ENCODE peak calls at places on chromosomes 3 and 15, in five cellular contexts. One of them, this sample, is unnamed.

GRCh38 chr3:124694486-124694885 is 35.8 kb upstream of the UMPS start:
- DNase-seq in HepG2: no peak
- DNase-seq in GM12878: no peak
- DNase-seq in K562: no peak
- DNase-seq in A549: no peak
- DNase-seq in this sample: no peak

GRCh38 chr15:66780172-66780972 is 78.3 kb downstream of the SMAD6 start:
- DNase-seq in K562: no peak
- DNase-seq in GM12878: no peak
- DNase-seq in A549: peak
- DNase-seq in HepG2: no peak
- DNase-seq in this sample: no peak

GRCh38 chr3:14525685-14526631 is 14.2 kb downstream of the GRIP2 start:
- DNase-seq in A549: no peak
- DNase-seq in HepG2: no peak
- DNase-seq in GM12878: no peak
- DNase-seq in K562: no peak
- DNase-seq in this sample: no peak

GRCh38 chr15:65377976-65378366 is at the start of gene IGDCC3:
- DNase-seq in K562: no peak
- DNase-seq in GM12878: no peak
- DNase-seq in A549: no peak
- DNase-seq in HepG2: peak
- DNase-seq in this sample: peak

GRCh38 chr3:100210777-100211145 is 50.0 kb upstream of the TBC1D23 start:
- DNase-seq in A549: no peak
- DNase-seq in K562: no peak
- DNase-seq in GM12878: no peak
- DNase-seq in HepG2: no peak
- DNase-seq in this sample: peak

GRCh38 chr3:190032924-190033323 is 87.8 kb downstream of the P3H2 start:
- DNase-seq in GM12878: no peak
- DNase-seq in A549: no peak
- DNase-seq in K562: no peak
- DNase-seq in HepG2: no peak
- DNase-seq in this sample: peak

GRCh38 chr15:76393614-76394013 is 57.0 kb downstream of the ISL2 start:
- DNase-seq in K562: no peak
- DNase-seq in GM12878: no peak
- DNase-seq in A549: no peak
- DNase-seq in HepG2: no peak
- DNase-seq in this sample: no peak

GRCh38 chr15:25829075-25829474 is 34.1 kb downstream of the ATP10A start:
- DNase-seq in GM12878: no peak
- DNase-seq in K562: no peak
- DNase-seq in HepG2: no peak
- DNase-seq in A549: no peak
- DNase-seq in this sample: no peak

GRCh38 chr3:78729921-78730320 is 1037.9 kb downstream of the ROBO1 start:
- DNase-seq in HepG2: no peak
- DNase-seq in K562: no peak
- DNase-seq in GM12878: no peak
- DNase-seq in A549: no peak
- DNase-seq in this sample: no peak

GRCh38 chr15:90143176-90143655 is 40.9 kb upstream of the IDH2 start:
- DNase-seq in GM12878: no peak
- DNase-seq in K562: peak
- DNase-seq in HepG2: no peak
- DNase-seq in A549: peak
- DNase-seq in this sample: peak

GRCh38 chr3:4271834-4272233 is 31.3 kb upstream of the SETMAR start:
- DNase-seq in A549: peak
- DNase-seq in HepG2: peak
- DNase-seq in GM12878: no peak
- DNase-seq in K562: peak
- DNase-seq in this sample: peak

GRCh38 chr3:43217633-43218032 is 68.7 kb upstream of the SNRK start:
- DNase-seq in HepG2: no peak
- DNase-seq in K562: no peak
- DNase-seq in GM12878: no peak
- DNase-seq in A549: no peak
- DNase-seq in this sample: no peak

GRCh38 chr3:178404966-178405365 is 131.3 kb upstream of the KCNMB2 start:
- DNase-seq in GM12878: no peak
- DNase-seq in A549: no peak
- DNase-seq in K562: no peak
- DNase-seq in HepG2: no peak
- DNase-seq in this sample: no peak
- TF ChIP-seq JUNB in GM12878: no peak
- TF ChIP-seq JUNB in A549: no peak
- TF ChIP-seq JUNB in K562: no peak
- TF ChIP-seq JUNB in HepG2: no peak
- TF ChIP-seq JUNB in this sample: no peak

GRCh38 chr15:23039151-23039916 is at the start of gene TUBGCP5:
- DNase-seq in K562: peak
- DNase-seq in GM12878: peak
- DNase-seq in HepG2: peak
- DNase-seq in A549: peak
- DNase-seq in this sample: peak

GRCh38 chr15:23033979-23034378 is 5.4 kb downstream of the TUBGCP5 start:
- DNase-seq in HepG2: peak
- DNase-seq in K562: no peak
- DNase-seq in GM12878: no peak
- DNase-seq in A549: no peak
- DNase-seq in this sample: no peak

GRCh38 chr15:23039917-23040281 is 530 bp upstream of the TUBGCP5 start:
- DNase-seq in HepG2: no peak
- DNase-seq in K562: no peak
- DNase-seq in GM12878: no peak
- DNase-seq in A549: no peak
- DNase-seq in this sample: no peak

GRCh38 chr15:23038741-23039150 is 623 bp downstream of the TUBGCP5 start:
- DNase-seq in A549: peak
- DNase-seq in GM12878: no peak
- DNase-seq in HepG2: peak
- DNase-seq in K562: no peak
- DNase-seq in this sample: no peak

DNA sequence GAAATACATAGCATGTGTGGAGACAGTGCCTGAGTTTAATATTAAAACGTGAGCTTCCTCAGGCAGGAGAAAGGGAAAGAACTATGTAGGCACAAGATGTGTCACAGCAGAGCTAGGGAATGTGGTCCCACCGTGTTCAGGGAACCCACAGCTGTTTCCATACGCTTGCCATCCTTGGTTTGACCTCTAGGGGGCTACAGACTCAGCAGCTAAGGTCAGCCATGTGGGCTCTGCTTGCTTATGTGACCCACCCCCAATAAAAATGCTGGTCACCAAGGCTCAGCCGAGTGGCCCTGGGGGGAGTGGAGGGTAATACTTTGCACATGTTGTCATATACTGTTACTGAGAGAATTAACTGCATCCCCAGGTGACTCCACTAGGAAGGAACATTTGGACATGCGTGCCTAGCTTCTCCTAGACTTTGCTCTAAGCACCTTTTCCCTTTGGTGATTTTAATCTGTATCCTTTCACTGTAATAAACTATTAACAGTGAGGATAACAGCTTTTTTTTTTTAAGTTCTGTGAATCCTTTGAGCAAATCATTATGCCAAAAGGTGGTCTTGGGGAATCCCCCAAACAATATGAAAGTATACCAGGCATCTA is 3.3 kb downstream of the TUBGCP5 start:
- DNase-seq in K562: peak
- DNase-seq in A549: peak
- DNase-seq in GM12878: no peak
- DNase-seq in HepG2: peak
- DNase-seq in this sample: peak
- TF ChIP-seq CTCF in K562: peak
- TF ChIP-seq CTCF in A549: peak
- TF ChIP-seq CTCF in GM12878: peak
- TF ChIP-seq CTCF in HepG2: peak
- TF ChIP-seq CTCF in this sample: peak

GRCh38 chr3:197523551-197523950 is 32.2 kb downstream of the BDH1 start:
- DNase-seq in A549: no peak
- DNase-seq in HepG2: no peak
- DNase-seq in GM12878: no peak
- DNase-seq in K562: no peak
- DNase-seq in this sample: no peak

GRCh38 chr3:197527569-197527968 is 28.2 kb downstream of the BDH1 start:
- DNase-seq in A549: no peak
- DNase-seq in K562: no peak
- DNase-seq in HepG2: no peak
- DNase-seq in GM12878: no peak
- DNase-seq in this sample: no peak

GRCh38 chr3:197524128-197524527 is 31.6 kb downstream of the BDH1 start:
- DNase-seq in GM12878: no peak
- DNase-seq in HepG2: no peak
- DNase-seq in A549: no peak
- DNase-seq in K562: no peak
- DNase-seq in this sample: no peak

GRCh38 chr3:197528190-197528589 is 27.6 kb downstream of the BDH1 start:
- DNase-seq in K562: no peak
- DNase-seq in A549: no peak
- DNase-seq in GM12878: no peak
- DNase-seq in HepG2: no peak
- DNase-seq in this sample: no peak

DNA sequence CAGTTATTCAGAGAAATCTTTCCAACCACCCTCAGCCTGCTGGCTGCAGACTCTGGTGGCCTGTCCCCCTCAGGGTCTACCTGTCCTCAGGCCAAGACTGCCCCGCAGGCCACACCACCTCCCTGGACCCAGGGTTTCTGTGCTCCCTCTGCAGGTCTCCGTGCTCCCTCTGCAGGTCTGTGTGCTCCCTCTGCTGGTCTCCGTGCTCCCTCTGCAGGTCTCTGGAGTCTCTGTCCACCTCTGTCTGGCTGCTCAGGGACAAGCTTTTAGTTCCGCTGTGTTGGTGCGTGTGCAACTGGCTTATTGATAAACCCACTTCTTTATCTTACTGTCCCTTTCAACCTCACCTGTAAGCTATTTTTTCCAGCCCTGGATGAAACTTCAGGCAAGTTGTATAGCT is 30.1 kb downstream of the BDH1 start:
- DNase-seq in GM12878: no peak
- DNase-seq in A549: peak
- DNase-seq in K562: peak
- DNase-seq in HepG2: peak
- DNase-seq in this sample: no peak
- TF ChIP-seq JUNB in GM12878: no peak
- TF ChIP-seq JUNB in A549: no peak
- TF ChIP-seq JUNB in K562: no peak
- TF ChIP-seq JUNB in HepG2: no peak
- TF ChIP-seq JUNB in this sample: no peak

GRCh38 chr3:133208184-133208583 is 170.0 kb downstream of the TMEM108 start:
- DNase-seq in GM12878: no peak
- DNase-seq in K562: no peak
- DNase-seq in A549: no peak
- DNase-seq in HepG2: no peak
- DNase-seq in this sample: no peak
- TF ChIP-seq CTCF in GM12878: peak
- TF ChIP-seq CTCF in K562: no peak
- TF ChIP-seq CTCF in A549: no peak
- TF ChIP-seq CTCF in HepG2: no peak
- TF ChIP-seq CTCF in this sample: no peak

DNA sequence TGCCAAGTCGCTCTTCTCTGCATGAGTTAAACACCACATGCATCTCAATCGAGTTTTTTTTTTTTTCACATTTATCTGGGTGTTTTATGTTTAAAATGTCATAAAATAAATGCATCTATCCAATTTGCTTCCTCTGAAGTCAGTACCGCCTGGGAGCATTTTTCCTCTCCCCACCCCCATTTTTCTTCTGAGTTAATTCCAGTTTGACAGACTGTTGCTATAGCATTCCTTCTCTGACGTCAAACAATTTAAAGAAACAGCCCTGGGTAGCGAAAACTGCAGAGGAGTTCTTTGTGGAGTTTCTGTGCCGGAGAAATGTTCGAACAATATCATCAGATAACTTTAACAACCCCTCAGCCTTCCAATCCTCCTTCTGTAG is 885 bp upstream of the GNB4 start:
- DNase-seq in K562: peak
- DNase-seq in GM12878: no peak
- DNase-seq in A549: no peak
- DNase-seq in HepG2: no peak
- DNase-seq in this sample: peak
- TF ChIP-seq JUNB in K562: no peak
- TF ChIP-seq JUNB in GM12878: no peak
- TF ChIP-seq JUNB in A549: no peak
- TF ChIP-seq JUNB in HepG2: no peak
- TF ChIP-seq JUNB in this sample: no peak

GRCh38 chr15:28902856-28903255 is 17.1 kb downstream of the APBA2 start:
- DNase-seq in A549: no peak
- DNase-seq in K562: no peak
- DNase-seq in GM12878: no peak
- DNase-seq in HepG2: no peak
- DNase-seq in this sample: no peak

GRCh38 chr15:28904541-28905303 is 18.9 kb downstream of the APBA2 start:
- DNase-seq in A549: no peak
- DNase-seq in K562: peak
- DNase-seq in HepG2: no peak
- DNase-seq in GM12878: no peak
- DNase-seq in this sample: no peak

GRCh38 chr15:28901987-28902745 is 16.4 kb downstream of the APBA2 start:
- DNase-seq in K562: peak
- DNase-seq in HepG2: no peak
- DNase-seq in A549: peak
- DNase-seq in GM12878: no peak
- DNase-seq in this sample: peak

GRCh38 chr15:28903555-28903954 is 17.8 kb downstream of the APBA2 start:
- DNase-seq in HepG2: no peak
- DNase-seq in K562: no peak
- DNase-seq in GM12878: no peak
- DNase-seq in A549: no peak
- DNase-seq in this sample: no peak

DNA sequence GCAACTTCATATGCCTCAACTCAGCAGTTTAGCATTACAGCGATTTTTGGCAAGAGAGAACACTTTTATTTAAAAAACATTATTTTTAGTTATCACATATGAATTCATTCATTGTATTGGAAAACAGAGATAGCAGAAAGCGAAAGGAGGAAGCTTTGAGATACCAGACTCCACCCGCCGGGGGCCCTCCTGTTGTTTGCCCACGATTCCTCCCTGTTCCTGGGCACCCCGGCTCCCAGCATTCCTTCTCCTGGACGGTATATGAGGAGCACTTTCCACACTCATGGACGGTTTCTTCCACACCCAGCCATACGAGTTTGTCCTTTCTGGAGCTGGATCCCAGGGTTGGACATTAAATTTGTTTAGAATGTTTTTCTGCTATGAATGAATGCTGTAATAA is 18.2 kb downstream of the APBA2 start:
- DNase-seq in K562: no peak
- DNase-seq in A549: no peak
- DNase-seq in HepG2: no peak
- DNase-seq in GM12878: no peak
- DNase-seq in this sample: no peak
- TF ChIP-seq CTCF in K562: no peak
- TF ChIP-seq CTCF in A549: no peak
- TF ChIP-seq CTCF in HepG2: no peak
- TF ChIP-seq CTCF in GM12878: no peak
- TF ChIP-seq CTCF in this sample: no peak

This sample was measured in GM23338.